ENCODE peak calls at places on chromosomes 6 and 20, in six cellular contexts. O is IMR-90, U is WTC11, W is AG04450, A is PC-9, C is glutamatergic neuron. B is an unnamed sample.

GRCh38 chr6:74715362-74716068 is 490.3 kb downstream of the COL12A1 start:
- DNase-seq in C (no peak), O (peak), W (peak), A (no peak), U (no peak), B (no peak)

GRCh38 chr6:150250826-150251225 is 108.0 kb downstream of the PPP1R14C start:
- DNase-seq in O (peak), W (no peak), A (no peak), C (no peak), U (peak), B (no peak)

GRCh38 chr6:35027807-35028206 is 113.3 kb downstream of the TCP11 start:
- DNase-seq in A (no peak), W (no peak), U (no peak), O (no peak), C (no peak), B (no peak)

GRCh38 chr6:79833264-79833663 is 114.1 kb downstream of the ELOVL4 start:
- DNase-seq in O (no peak), W (no peak), A (no peak), C (no peak), U (no peak), B (no peak)

GRCh38 chr20:57653910-57654309 is 33.7 kb upstream of the ZBP1 start:
- DNase-seq in C (no peak), U (no peak), A (no peak), O (no peak), W (no peak), B (no peak)

GRCh38 chr6:84249724-84250123 is 22.3 kb upstream of the CEP162 start:
- DNase-seq in O (no peak), A (no peak), U (no peak), C (no peak), W (no peak), B (no peak)

GRCh38 chr6:37990762-37991525 is 171.4 kb downstream of the ZFAND3 start:
- DNase-seq in A (no peak), U (no peak), O (peak), W (peak), C (no peak), B (no peak)

GRCh38 chr6:30490031-30490876 is 945 bp downstream of the HLA-E start:
- DNase-seq in C (peak), A (peak), O (peak), U (peak), W (no peak), B (peak)

GRCh38 chr6:106574729-106575458 is 54.4 kb downstream of the RTN4IP1 start:
- DNase-seq in O (peak), A (peak), C (no peak), W (no peak), U (no peak), B (no peak)

GRCh38 chr6:149093643-149094042 is 223.9 kb upstream of the TAB2 start:
- DNase-seq in W (peak), O (peak), U (no peak), C (no peak), A (no peak), B (no peak)

GRCh38 chr20:24470782-24471582 is 1.6 kb downstream of the SYNDIG1 start:
- DNase-seq in U (peak), W (no peak), A (no peak), C (no peak), O (no peak), B (no peak)

GRCh38 chr6:81169166-81169565 is 583.3 kb downstream of the TENT5A start:
- DNase-seq in O (no peak), W (no peak), A (no peak), C (no peak), U (no peak), B (no peak)

GRCh38 chr6:163712569-163712966 is 298.1 kb downstream of the QKI start:
- DNase-seq in U (no peak), C (no peak), A (no peak), O (no peak), W (no peak), B (no peak)

GRCh38 chr6:31877125-31877650 is 1.6 kb downstream of the SLC44A4 start:
- DNase-seq in O (no peak), A (no peak), U (no peak), W (no peak), C (no peak), B (no peak)

GRCh38 chr20:45822863-45823262 is 4.2 kb downstream of the TNNC2 start:
- DNase-seq in W (no peak), C (peak), A (peak), O (peak), U (no peak), B (no peak)

GRCh38 chr6:93424303-93425064 is 5.1 kb upstream of the EPHA7 start:
- DNase-seq in A (no peak), C (no peak), U (no peak), O (no peak), W (no peak), B (no peak)

GRCh38 chr6:110664933-110665332 is 150.3 kb downstream of the CDK19 start:
- DNase-seq in A (no peak), O (peak), C (no peak), U (no peak), W (no peak), B (no peak)

GRCh38 chr6:145728986-145729385 is 6.3 kb downstream of the EPM2A start:
- DNase-seq in O (no peak), C (no peak), A (no peak), W (no peak), U (no peak), B (no peak)

DNA sequence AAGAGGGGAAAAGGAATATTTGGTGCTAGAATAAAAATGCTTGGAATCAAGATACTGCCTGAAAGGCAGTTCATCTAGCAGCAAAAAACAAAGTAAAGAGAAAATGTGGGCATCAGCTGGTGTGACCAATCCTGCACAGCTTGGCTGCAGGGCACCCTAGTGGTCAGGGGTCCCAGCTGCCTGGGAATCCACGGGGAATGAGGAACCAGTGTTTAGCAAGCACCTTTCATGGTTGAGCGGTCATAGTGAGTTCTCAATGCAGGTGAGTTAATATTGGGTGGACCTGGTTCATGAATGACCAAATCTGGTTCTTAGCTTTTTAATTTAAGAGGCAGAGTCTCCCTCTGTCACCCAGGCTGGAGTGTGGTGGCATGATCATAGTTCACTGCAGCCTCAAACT is 53.3 kb downstream of the CAP2 start:
- DNase-seq in C (no peak), A (no peak), W (no peak), U (peak), O (no peak), B (no peak)
- TF ChIP-seq CTCF in C (no peak), A (no peak), W (no peak), U (no peak), O (no peak), B (no peak)

GRCh38 chr20:49046087-49046900 is at the start of gene CSE1L:
- DNase-seq in U (peak), O (peak), A (peak), C (peak), W (peak), B (peak)
- TF ChIP-seq CTCF in U (no peak), O (no peak), A (no peak), C (no peak), W (peak), B (peak)

GRCh38 chr6:36546958-36547645 is at the start of gene STK38:
- DNase-seq in W (peak), A (peak), U (peak), C (peak), O (peak), B (peak)
- TF ChIP-seq CTCF in W (no peak), A (peak), U (no peak), C (no peak), O (no peak), B (peak)

DNA sequence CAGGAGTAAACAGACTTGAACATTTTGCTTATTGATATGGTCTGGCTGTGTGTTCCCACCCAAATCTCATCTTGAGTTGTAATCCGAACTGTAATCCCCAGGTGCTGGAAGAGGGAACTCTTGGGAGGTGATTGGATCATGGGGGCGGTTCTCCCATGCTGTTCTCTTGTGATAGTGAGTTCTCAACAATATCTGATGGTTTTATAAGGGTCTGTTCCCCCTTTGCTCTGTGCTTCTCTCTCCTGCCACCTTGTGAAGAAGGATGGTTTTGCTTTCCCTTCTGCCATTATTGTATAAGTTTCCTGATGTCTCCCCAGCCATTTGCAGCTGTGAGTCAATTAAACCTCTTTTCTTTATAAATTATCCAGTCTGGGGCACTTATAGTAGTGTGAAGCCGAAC is 40.0 kb downstream of the MYLIP start:
- DNase-seq in C (no peak), A (no peak), O (peak), W (no peak), U (no peak), B (no peak)
- TF ChIP-seq CTCF in C (no peak), A (peak), O (peak), W (peak), U (no peak), B (peak)

GRCh38 chr6:139373928-139374356 is 506 bp downstream of the CITED2 start:
- DNase-seq in C (no peak), W (no peak), O (no peak), U (no peak), A (no peak), B (no peak)
- TF ChIP-seq CTCF in C (no peak), W (no peak), O (no peak), U (no peak), A (no peak), B (no peak)

DNA sequence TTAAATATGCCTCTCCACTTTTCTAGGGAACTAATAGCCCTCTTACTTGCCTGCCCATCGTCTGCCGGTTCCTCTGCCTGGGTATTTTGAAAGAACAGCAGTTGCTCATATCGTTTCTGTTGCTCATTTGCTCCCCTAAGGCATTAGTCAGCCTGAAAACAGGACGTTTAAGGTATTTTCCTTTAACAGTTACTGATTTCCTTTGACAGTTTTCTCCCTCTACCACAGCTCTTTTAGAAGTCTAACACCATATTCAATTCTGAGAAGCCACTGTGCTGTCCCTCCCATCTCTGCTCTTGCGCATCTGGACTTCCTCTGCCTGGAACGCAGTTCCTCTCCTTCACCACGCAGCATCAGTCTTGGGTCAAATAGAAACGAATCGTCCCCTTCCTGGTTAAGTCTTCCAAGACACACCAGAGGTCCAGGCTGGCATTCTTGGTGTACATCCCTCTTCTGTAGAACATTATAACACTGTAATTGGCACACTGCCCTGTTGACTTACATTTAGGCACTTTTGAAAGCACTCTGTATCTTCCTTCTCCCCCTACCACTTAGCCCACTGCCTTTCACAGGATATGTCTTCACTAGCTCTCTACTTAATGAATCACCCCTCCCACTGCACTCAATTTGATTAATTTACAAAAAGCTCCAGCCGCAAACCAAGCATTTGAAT is 141.0 kb upstream of the CARMIL1 start:
- DNase-seq in O (peak), A (no peak), C (no peak), W (peak), U (no peak), B (no peak)
- TF ChIP-seq CTCF in O (no peak), A (no peak), C (no peak), W (peak), U (no peak), B (no peak)

DNA sequence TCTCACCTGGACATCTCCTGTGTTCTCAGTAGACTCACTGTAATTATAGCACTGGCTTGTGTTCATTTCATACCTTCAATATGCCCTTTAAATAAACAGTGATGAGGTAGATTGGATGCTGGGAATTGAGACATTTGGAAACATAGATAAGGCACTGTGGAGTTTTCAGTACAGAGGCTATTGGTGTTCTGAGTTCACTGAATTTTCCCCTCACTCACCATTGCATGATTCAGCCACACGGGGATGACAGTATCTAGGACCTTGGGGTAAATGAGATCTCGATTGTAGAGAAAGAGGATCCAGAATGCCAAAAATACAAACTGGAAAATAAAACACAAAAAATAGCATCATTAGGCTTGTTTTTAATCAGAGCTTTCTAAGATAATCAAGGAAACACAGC is 12.5 kb downstream of the ADTRP start:
- DNase-seq in C (no peak), W (no peak), U (no peak), O (peak), A (no peak), B (no peak)
- TF ChIP-seq CTCF in C (no peak), W (peak), U (no peak), O (peak), A (no peak), B (no peak)

GRCh38 chr20:34711813-34712430 is 7.8 kb downstream of the TP53INP2 start:
- DNase-seq in C (no peak), O (no peak), U (no peak), A (no peak), W (no peak), B (no peak)
- TF ChIP-seq CTCF in C (no peak), O (no peak), U (no peak), A (no peak), W (no peak), B (no peak)

GRCh38 chr6:119285908-119286625 is 63.5 kb downstream of the MAN1A1 start:
- DNase-seq in U (no peak), C (no peak), A (no peak), O (peak), W (no peak), B (no peak)

GRCh38 chr6:119283214-119283613 is 66.3 kb downstream of the MAN1A1 start:
- DNase-seq in W (no peak), C (no peak), A (peak), O (peak), U (no peak), B (no peak)

GRCh38 chr6:119283979-119284545 is 65.5 kb downstream of the MAN1A1 start:
- DNase-seq in C (no peak), A (peak), W (no peak), O (no peak), U (no peak), B (no peak)

GRCh38 chr6:119280586-119281163 is 68.9 kb downstream of the MAN1A1 start:
- DNase-seq in C (no peak), U (no peak), A (peak), W (no peak), O (no peak), B (no peak)

GRCh38 chr6:119284861-119285521 is 64.6 kb downstream of the MAN1A1 start:
- DNase-seq in W (no peak), C (no peak), A (peak), U (peak), O (no peak), B (no peak)
- TF ChIP-seq CTCF in W (no peak), C (no peak), A (peak), U (peak), O (no peak), B (peak)

DNA sequence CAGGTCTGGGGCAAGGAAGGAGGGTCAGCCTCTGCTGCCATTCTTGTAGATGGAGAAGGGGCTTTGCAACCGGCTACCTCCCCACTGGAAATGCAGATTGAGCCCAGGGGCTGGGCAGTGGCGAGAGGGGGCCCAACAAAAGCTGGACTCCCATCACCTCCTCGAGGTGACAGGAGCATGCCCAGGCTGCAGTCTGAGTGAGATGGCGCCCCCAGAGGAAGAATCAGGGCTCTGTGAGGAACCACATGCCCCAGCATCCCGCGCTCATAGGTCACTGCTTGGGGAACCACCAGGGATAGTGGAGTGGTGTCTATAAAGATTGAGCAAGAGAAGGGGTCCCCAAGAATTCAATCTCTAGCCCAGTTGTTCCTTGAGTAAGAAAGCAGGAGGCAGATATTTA is 31.6 kb upstream of the NEDD9 start:
- DNase-seq in O (no peak), U (peak), C (no peak), A (no peak), W (no peak), B (no peak)
- TF ChIP-seq CTCF in O (no peak), U (no peak), C (no peak), A (no peak), W (no peak), B (no peak)

B was measured in neural crest cell.